ENCODE peak calls at places on chromosomes 11 and 22, in nine cellular contexts. R, G, Y, F, V, K, X, N and A are unnamed samples.
A peak's percentile ranks its signal among the peaks of the same experiment; 100 is the strongest.

GRCh38 chr11:104529916-104530315 is 366.0 kb upstream of the PDGFD start:
- DNase-seq in R (no peak), G (no peak), Y (no peak), F (no peak), V (no peak), K (no peak), X (no peak), N (no peak), A (no peak)

GRCh38 chr11:67434395-67434881 is 3.0 kb downstream of the PTPRCAP start:
- DNase-seq in R (no peak), G (no peak), Y (peak; percentile 86), F (no peak), V (no peak), K (no peak), X (no peak), N (no peak), A (no peak)

GRCh38 chr11:35781342-35782171 is 119.0 kb downstream of the TRIM44 start:
- DNase-seq in R (no peak), G (no peak), Y (no peak), F (no peak), V (no peak), K (no peak), X (no peak), N (no peak), A (no peak)

GRCh38 chr11:65311197-65311631 is 3.5 kb upstream of the CDC42EP2 start:
- DNase-seq in R (no peak), G (no peak), Y (no peak), F (no peak), V (no peak), K (peak; percentile 72), X (peak; percentile 77), N (no peak), A (peak; percentile 80)

GRCh38 chr11:16528639-16529038 is 172.3 kb upstream of the SOX6 start:
- DNase-seq in R (no peak), G (no peak), Y (no peak), F (no peak), V (no peak), K (no peak), X (no peak), N (no peak), A (no peak)

GRCh38 chr11:117421041-117421440 is 93.4 kb downstream of the CEP164 start:
- DNase-seq in R (no peak), G (no peak), Y (peak; percentile 51), F (no peak), V (no peak), K (no peak), X (no peak), N (no peak), A (peak; percentile 16)

GRCh38 chr11:17538731-17539130 is 5.5 kb downstream of the USH1C start:
- DNase-seq in R (no peak), G (no peak), Y (peak; percentile 65), F (no peak), V (no peak), K (no peak), X (no peak), N (no peak), A (no peak)

GRCh38 chr11:72010529-72011233 is 12.0 kb downstream of the IL18BP start:
- DNase-seq in R (no peak), G (no peak), Y (no peak), F (no peak), V (no peak), K (no peak), X (no peak), N (no peak), A (no peak)

GRCh38 chr11:102495161-102496042 is 35.1 kb downstream of the MMP7 start:
- DNase-seq in R (peak; percentile 90), G (peak; percentile 79), Y (no peak), F (peak; percentile 27), V (no peak), K (peak; percentile 35), X (no peak), N (no peak), A (no peak)

GRCh38 chr22:42932197-42932519 is 75.1 kb upstream of the ARFGAP3 start:
- DNase-seq in R (no peak), G (no peak), Y (no peak), F (no peak), V (no peak), K (no peak), X (no peak), N (no peak), A (no peak)

GRCh38 chr11:34165786-34166557 is 60.5 kb downstream of the NAT10 start:
- DNase-seq in R (peak; percentile 30), G (no peak), Y (no peak), F (no peak), V (no peak), K (peak; percentile 56), X (no peak), N (no peak), A (no peak)

GRCh38 chr11:61816736-61817455 is at the start of gene FADS1:
- DNase-seq in R (peak; percentile 98), G (peak; percentile 91), Y (peak; percentile 92), F (peak; percentile 63), V (peak; percentile 76), K (peak; percentile 82), X (peak; percentile 97), N (peak; percentile 97), A (peak; percentile 92)